ENCODE peak calls at places on chromosomes 16 and 17, in four cellular contexts. One of them, this sample, is unnamed.

GRCh38 chr17:2259769-2260536 is 43.6 kb downstream of the SMG6 start:
- DNase-seq in amygdala: no peak
- DNase-seq in activated T-cell treated with anti-CD3 and anti-CD28 coated beads for 1 hour: peak
- DNase-seq in tibial nerve: no peak
- DNase-seq in this sample: no peak

GRCh38 chr16:19912445-19913305 is 28.0 kb upstream of the GPRC5B start:
- DNase-seq in tibial nerve: no peak
- DNase-seq in amygdala: no peak
- DNase-seq in activated T-cell treated with anti-CD3 and anti-CD28 coated beads for 1 hour: no peak
- DNase-seq in this sample: no peak

GRCh38 chr16:28179354-28179753 is 32.4 kb downstream of the XPO6 start:
- DNase-seq in activated T-cell treated with anti-CD3 and anti-CD28 coated beads for 1 hour: no peak
- DNase-seq in tibial nerve: no peak
- DNase-seq in amygdala: no peak
- DNase-seq in this sample: no peak

GRCh38 chr16:29675811-29676643 is 3.0 kb upstream of the QPRT start:
- DNase-seq in tibial nerve: no peak
- DNase-seq in activated T-cell treated with anti-CD3 and anti-CD28 coated beads for 1 hour: no peak
- DNase-seq in amygdala: no peak
- DNase-seq in this sample: no peak

GRCh38 chr17:73956595-73957465 is 246.6 kb upstream of the RPL38 start:
- DNase-seq in tibial nerve: no peak
- DNase-seq in amygdala: peak
- DNase-seq in activated T-cell treated with anti-CD3 and anti-CD28 coated beads for 1 hour: peak
- DNase-seq in this sample: no peak

GRCh38 chr16:65069766-65070165 is 52.1 kb downstream of the CDH11 start:
- DNase-seq in activated T-cell treated with anti-CD3 and anti-CD28 coated beads for 1 hour: no peak
- DNase-seq in amygdala: no peak
- DNase-seq in tibial nerve: no peak
- DNase-seq in this sample: no peak

GRCh38 chr17:31794111-31794510 is 64.9 kb downstream of the COPRS start:
- DNase-seq in amygdala: no peak
- DNase-seq in tibial nerve: no peak
- DNase-seq in activated T-cell treated with anti-CD3 and anti-CD28 coated beads for 1 hour: no peak
- DNase-seq in this sample: no peak

GRCh38 chr17:32187276-32187675 is 45.0 kb downstream of the RHOT1 start:
- DNase-seq in activated T-cell treated with anti-CD3 and anti-CD28 coated beads for 1 hour: no peak
- DNase-seq in tibial nerve: no peak
- DNase-seq in amygdala: no peak
- DNase-seq in this sample: peak

GRCh38 chr16:87824016-87824990 is 45.0 kb downstream of the SLC7A5 start:
- DNase-seq in activated T-cell treated with anti-CD3 and anti-CD28 coated beads for 1 hour: no peak
- DNase-seq in amygdala: no peak
- DNase-seq in tibial nerve: no peak
- DNase-seq in this sample: no peak

GRCh38 chr17:42053701-42054100 is 3.3 kb upstream of the C17orf113 start:
- DNase-seq in activated T-cell treated with anti-CD3 and anti-CD28 coated beads for 1 hour: no peak
- DNase-seq in amygdala: no peak
- DNase-seq in tibial nerve: no peak
- DNase-seq in this sample: no peak

This sample was measured in SJSA1.